ENCODE peak calls at places on chromosome 11, in eight cellular contexts. W is pulmonary artery endothelial cell; M is head of caudate nucleus; N is activated effector memory CD4-positive, alpha-beta T cell treated with anti-CD3 and anti-CD28 coated beads, Interleukin-2, amount 50 U/mL, for 16 hours; I is astrocyte of the spinal cord; C is stimulated activated CD4-positive, alpha-beta T cell treated with anti-CD3 and anti-CD28 coated beads, TNF-alpha, amount 100 ng/mL, for 1 hour; K is spleen; F is ureter. B is an unnamed sample.

GRCh38 chr11:44568358-44568705 is 2.9 kb downstream of the CD82 start:
- DNase-seq in C (no peak), M (no peak), K (no peak), N (no peak), I (no peak), F (no peak), W (no peak), B (no peak)

GRCh38 chr11:65132238-65132987 is 1.9 kb downstream of the SYVN1 start:
- DNase-seq in M (no peak), C (no peak), N (no peak), K (peak), I (no peak), F (no peak), W (no peak), B (no peak)

GRCh38 chr11:8807544-8808225 is 103.3 kb upstream of the AKIP1 start:
- DNase-seq in F (no peak), K (no peak), C (no peak), I (peak), N (no peak), M (no peak), W (no peak), B (no peak)

GRCh38 chr11:64334764-64335741 is 5.0 kb upstream of the CCDC88B start:
- DNase-seq in F (peak), M (no peak), K (no peak), W (no peak), C (no peak), I (peak), N (no peak), B (no peak)

GRCh38 chr11:78156081-78156844 is 16.8 kb upstream of the ALG8 start:
- DNase-seq in N (no peak), F (no peak), W (no peak), C (no peak), M (no peak), K (peak), I (no peak), B (no peak)

GRCh38 chr11:7046474-7046873 is 26.2 kb downstream of the NLRP14 start:
- DNase-seq in I (peak), K (no peak), F (no peak), M (no peak), C (no peak), N (no peak), W (peak), B (no peak)

GRCh38 chr11:76752321-76753175 is 30.6 kb upstream of the TSKU start:
- DNase-seq in M (no peak), I (peak), K (peak), C (no peak), N (no peak), F (peak), W (no peak), B (no peak)

GRCh38 chr11:9862981-9863380 is 199.1 kb downstream of the SWAP70 start:
- DNase-seq in N (no peak), M (no peak), W (peak), I (peak), K (no peak), F (no peak), C (no peak), B (peak)

GRCh38 chr11:35879361-35879760 is 64.5 kb upstream of the LDLRAD3 start:
- DNase-seq in W (no peak), F (no peak), C (no peak), I (no peak), N (no peak), M (no peak), K (no peak), B (no peak)

GRCh38 chr11:65558002-65558784 is at the start of gene LTBP3:
- DNase-seq in K (peak), I (peak), W (no peak), C (no peak), M (peak), F (peak), N (peak), B (no peak)

GRCh38 chr11:62138630-62139425 is 15.0 kb downstream of the INCENP start:
- DNase-seq in N (peak), M (no peak), I (no peak), W (no peak), F (peak), K (peak), C (no peak), B (no peak)

GRCh38 chr11:120715239-120715638 is 203.7 kb downstream of the GRIK4 start:
- DNase-seq in I (no peak), F (no peak), K (no peak), C (no peak), W (no peak), N (no peak), M (no peak), B (no peak)

GRCh38 chr11:90532125-90532524 is 309.3 kb upstream of the CHORDC1 start:
- DNase-seq in K (no peak), I (no peak), F (no peak), N (no peak), W (no peak), C (no peak), M (no peak), B (no peak)